ENCODE peak calls at places on chromosomes 16 and 17, in six cellular contexts. J is H1, T is GM12878, L is HepG2, G is K562, X is GM12891. Y is an unnamed sample.

GRCh38 chr17:81717766-81718089 is 5.6 kb downstream of the SLC25A10 start:
- DNase-seq in J (no peak), T (no peak), L (no peak), G (no peak), X (no peak), Y (no peak)

GRCh38 chr16:89906141-89907025 is 12.3 kb upstream of the MC1R start:
- DNase-seq in J (no peak), T (no peak), L (no peak), G (no peak), X (no peak), Y (no peak)

GRCh38 chr16:85681255-85681654 is 7.5 kb downstream of the GINS2 start:
- DNase-seq in J (no peak), T (no peak), L (no peak), G (no peak), X (no peak), Y (no peak)

GRCh38 chr16:48384982-48385271 is 286 bp downstream of the SIAH1 start:
- DNase-seq in J (no peak), T (no peak), L (no peak), G (no peak), X (peak), Y (peak)

GRCh38 chr17:43338886-43339516 is 59.8 kb upstream of the ARL4D start:
- DNase-seq in J (peak), T (no peak), L (peak), G (no peak), X (no peak), Y (no peak)

GRCh38 chr16:77299395-77299794 is 100.2 kb downstream of the SYCE1L start:
- DNase-seq in J (no peak), T (peak), L (no peak), G (no peak), X (no peak), Y (no peak)

GRCh38 chr16:85734311-85735017 is 16.4 kb downstream of the C16orf74 start:
- DNase-seq in J (no peak), T (no peak), L (no peak), G (no peak), X (no peak), Y (no peak)

GRCh38 chr16:11585460-11586374 is 1.0 kb downstream of the LITAF start:
- DNase-seq in J (no peak), T (no peak), L (peak), G (no peak), X (no peak), Y (no peak)

GRCh38 chr17:66690166-66690565 is 144.8 kb upstream of the CACNG5 start:
- DNase-seq in J (no peak), T (no peak), L (no peak), G (no peak), X (no peak), Y (no peak)

GRCh38 chr17:38322156-38322779 is 21.5 kb downstream of the GPR179 start:
- DNase-seq in J (peak), T (no peak), L (peak), G (peak), X (peak), Y (peak)

GRCh38 chr17:29149431-29150064 is 30.6 kb downstream of the MYO18A start:
- DNase-seq in J (no peak), T (no peak), L (no peak), G (no peak), X (no peak), Y (no peak)

GRCh38 chr17:34400301-34400931 is 37.4 kb upstream of the CCL1 start:
- DNase-seq in J (no peak), T (no peak), L (no peak), G (no peak), X (no peak), Y (no peak)

GRCh38 chr17:62907961-62908360 is 58.1 kb upstream of the TANC2 start:
- DNase-seq in J (no peak), T (no peak), L (no peak), G (no peak), X (no peak), Y (no peak)

GRCh38 chr16:67278773-67279295 is 498 bp upstream of the PLEKHG4 start:
- DNase-seq in J (peak), T (no peak), L (no peak), G (peak), X (peak), Y (peak)

GRCh38 chr17:14197582-14197981 is 39.1 kb downstream of the CDRT15 start:
- DNase-seq in J (no peak), T (no peak), L (no peak), G (no peak), X (no peak), Y (no peak)

GRCh38 chr17:81511800-81512559 is 619 bp downstream of the ACTG1 start:
- DNase-seq in J (no peak), T (no peak), L (no peak), G (no peak), X (no peak), Y (no peak)

GRCh38 chr16:77060614-77061013 is 130.4 kb upstream of the MON1B start:
- DNase-seq in J (no peak), T (no peak), L (no peak), G (no peak), X (no peak), Y (no peak)

GRCh38 chr16:21646721-21647561 is 5.5 kb downstream of the IGSF6 start:
- DNase-seq in J (no peak), T (peak), L (no peak), G (no peak), X (peak), Y (peak)

GRCh38 chr17:21191698-21192097 is 22.3 kb downstream of the TMEM11 start:
- DNase-seq in J (no peak), T (no peak), L (no peak), G (no peak), X (no peak), Y (no peak)

GRCh38 chr17:38693700-38694329 is 11.3 kb upstream of the MLLT6 start:
- DNase-seq in J (no peak), T (no peak), L (peak), G (no peak), X (no peak), Y (no peak)

GRCh38 chr17:7177954-7178477 is 1.2 kb downstream of the ASGR1 start:
- DNase-seq in J (peak), T (no peak), L (peak), G (no peak), X (no peak), Y (no peak)

GRCh38 chr16:84818989-84819643 is 669 bp upstream of the CRISPLD2 start:
- DNase-seq in J (no peak), T (no peak), L (no peak), G (no peak), X (no peak), Y (no peak)

GRCh38 chr17:59702304-59702703 is 4.9 kb downstream of the PTRH2 start:
- DNase-seq in J (no peak), T (no peak), L (no peak), G (peak), X (no peak), Y (no peak)

GRCh38 chr17:48543854-48544355 is 1.0 kb downstream of the HOXB2 start:
- DNase-seq in J (no peak), T (no peak), L (no peak), G (peak), X (no peak), Y (no peak)

GRCh38 chr16:89195521-89196171 is 4.7 kb downstream of the SLC22A31 start:
- DNase-seq in J (peak), T (no peak), L (no peak), G (no peak), X (no peak), Y (no peak)

GRCh38 chr17:30920282-30920681 is 1.5 kb upstream of the ADAP2 start:
- DNase-seq in J (no peak), T (no peak), L (peak), G (no peak), X (no peak), Y (no peak)

GRCh38 chr17:43576563-43577229 is 30.6 kb upstream of the ETV4 start:
- DNase-seq in J (peak), T (peak), L (peak), G (peak), X (peak), Y (peak)

GRCh38 chr16:55055262-55055661 is 124.6 kb downstream of the IRX5 start:
- DNase-seq in J (no peak), T (no peak), L (no peak), G (no peak), X (no peak), Y (no peak)

GRCh38 chr17:65550075-65550635 is 11.3 kb downstream of the AXIN2 start:
- DNase-seq in J (no peak), T (no peak), L (no peak), G (no peak), X (no peak), Y (no peak)

GRCh38 chr17:81593105-81593871 is 41.1 kb upstream of the FAAP100 start:
- DNase-seq in J (no peak), T (no peak), L (no peak), G (no peak), X (no peak), Y (no peak)

GRCh38 chr17:28317099-28317964 is 1.7 kb upstream of the TMEM97 start:
- DNase-seq in J (no peak), T (no peak), L (no peak), G (peak), X (no peak), Y (no peak)

GRCh38 chr17:64572682-64573154 is 65.9 kb downstream of the CEP95 start:
- DNase-seq in J (no peak), T (no peak), L (peak), G (peak), X (no peak), Y (no peak)

GRCh38 chr17:28716740-28717577 is 709 bp downstream of the RAB34 start:
- DNase-seq in J (no peak), T (no peak), L (no peak), G (no peak), X (no peak), Y (no peak)

GRCh38 chr17:3602499-3602898 is 6.7 kb downstream of the TRPV1 start:
- DNase-seq in J (peak), T (no peak), L (peak), G (peak), X (peak), Y (no peak)

GRCh38 chr16:10750793-10751192 is 7.2 kb downstream of the NUBP1 start:
- DNase-seq in J (no peak), T (no peak), L (no peak), G (no peak), X (no peak), Y (no peak)

GRCh38 chr16:55444754-55445485 is 34.1 kb upstream of the MMP2 start:
- DNase-seq in J (no peak), T (peak), L (no peak), G (no peak), X (no peak), Y (no peak)

GRCh38 chr16:27677300-27677699 is 127.4 kb downstream of the KATNIP start:
- DNase-seq in J (no peak), T (no peak), L (peak), G (no peak), X (no peak), Y (no peak)

GRCh38 chr16:15435216-15435864 is 952 bp downstream of the BMERB1 start:
- DNase-seq in J (peak), T (no peak), L (no peak), G (no peak), X (no peak), Y (no peak)

GRCh38 chr17:7854851-7855642 is at the start of gene TMEM88:
- DNase-seq in J (peak), T (no peak), L (no peak), G (no peak), X (no peak), Y (no peak)

DNA sequence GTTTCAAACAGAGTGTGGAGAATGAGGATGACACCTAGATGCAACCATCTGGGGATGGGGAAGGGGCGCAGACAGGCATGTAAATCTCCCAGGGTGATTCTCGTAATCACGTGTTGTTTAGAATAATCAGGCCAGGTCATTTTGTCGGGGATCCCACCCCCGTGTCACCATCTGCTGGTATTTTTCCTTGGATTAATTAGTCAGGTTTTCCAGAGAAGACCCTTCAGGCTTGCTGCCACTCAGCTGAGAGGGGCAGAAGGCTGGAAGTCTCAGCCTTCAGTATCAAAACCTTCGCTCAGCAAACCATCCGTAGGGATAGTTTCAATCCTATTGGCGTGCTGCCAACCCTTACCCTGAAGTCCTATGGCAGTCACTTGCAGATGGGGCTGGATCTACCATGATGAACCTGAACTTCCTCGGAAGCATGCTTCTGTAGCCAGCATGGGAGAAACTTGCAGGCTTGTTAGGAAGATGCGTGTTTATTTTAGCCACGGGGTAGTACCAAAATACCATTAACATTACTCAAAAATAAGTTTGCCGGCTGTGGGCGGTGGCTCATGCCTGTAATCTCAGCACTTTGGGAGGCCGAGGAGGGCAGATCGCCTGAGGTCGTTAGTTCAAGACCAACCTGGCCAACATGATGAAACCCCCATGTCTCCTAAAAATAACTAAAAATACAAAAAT is 7.5 kb upstream of the ADCY9 start:
- DNase-seq in J (no peak), T (no peak), L (no peak), G (no peak), X (no peak), Y (no peak)
- TF ChIP-seq POLR2AphosphoS5 in J (no peak), T (no peak), L (no peak), G (no peak), X (no peak), Y (no peak)

GRCh38 chr17:32484628-32485027 is 2.2 kb upstream of the CDK5R1 start:
- DNase-seq in J (no peak), T (no peak), L (no peak), G (no peak), X (no peak), Y (no peak)

GRCh38 chr17:32487460-32488176 is 825 bp downstream of the CDK5R1 start:
- DNase-seq in J (no peak), T (no peak), L (no peak), G (peak), X (no peak), Y (no peak)

GRCh38 chr17:32485261-32485955 is 1.4 kb upstream of the CDK5R1 start:
- DNase-seq in J (no peak), T (no peak), L (no peak), G (no peak), X (no peak), Y (no peak)

GRCh38 chr17:32486701-32487459 is at the start of gene CDK5R1:
- DNase-seq in J (peak), T (no peak), L (peak), G (peak), X (peak), Y (peak)

DNA sequence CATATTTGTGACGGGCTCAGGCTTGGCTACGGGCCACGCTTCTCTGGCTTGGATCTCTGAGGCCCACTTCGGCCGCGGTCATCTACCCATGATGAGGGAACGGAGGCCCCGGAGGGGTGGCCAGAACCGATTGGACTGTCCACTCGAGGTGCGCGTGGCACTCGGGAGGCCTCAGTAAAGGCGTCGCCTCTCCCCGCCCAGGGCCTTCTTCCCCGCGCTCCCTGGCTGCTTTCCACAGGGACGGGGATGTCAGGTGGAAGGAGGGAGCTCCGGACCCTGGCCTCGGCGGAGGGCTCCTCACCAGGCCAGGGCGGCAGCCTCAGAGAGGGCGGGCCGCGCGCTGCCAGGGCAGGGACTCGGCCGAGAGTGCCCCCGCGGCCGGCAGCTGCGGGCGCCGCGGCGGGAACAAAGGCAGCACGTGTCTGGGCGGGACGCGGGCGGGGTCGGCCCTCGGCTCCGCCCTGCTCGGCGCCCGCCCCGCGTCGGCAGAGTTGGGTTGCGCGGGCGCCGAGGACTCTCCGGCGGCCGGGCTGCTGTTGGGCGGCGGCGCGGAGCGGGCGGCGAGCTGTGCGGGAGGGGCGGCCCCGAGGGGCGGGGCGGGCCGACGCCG is 597 bp upstream of the CDK5R1 start:
- DNase-seq in J (peak), T (no peak), L (peak), G (peak), X (peak), Y (peak)
- TF ChIP-seq POLR2A in J (no peak), T (peak), L (peak), G (peak), X (no peak), Y (no peak)

GRCh38 chr16:49698931-49699715 is 156.8 kb downstream of the ZNF423 start:
- DNase-seq in J (no peak), T (no peak), L (no peak), G (no peak), X (no peak), Y (no peak)
- TF ChIP-seq TAF1 in J (no peak), T (no peak), L (no peak), G (no peak), X (no peak), Y (no peak)

GRCh38 chr17:78493455-78494188 is 83.6 kb downstream of the DNAH17 start:
- DNase-seq in J (no peak), T (no peak), L (peak), G (no peak), X (no peak), Y (no peak)
- TF ChIP-seq POLR2AphosphoS5 in J (no peak), T (no peak), L (no peak), G (no peak), X (no peak), Y (no peak)

DNA sequence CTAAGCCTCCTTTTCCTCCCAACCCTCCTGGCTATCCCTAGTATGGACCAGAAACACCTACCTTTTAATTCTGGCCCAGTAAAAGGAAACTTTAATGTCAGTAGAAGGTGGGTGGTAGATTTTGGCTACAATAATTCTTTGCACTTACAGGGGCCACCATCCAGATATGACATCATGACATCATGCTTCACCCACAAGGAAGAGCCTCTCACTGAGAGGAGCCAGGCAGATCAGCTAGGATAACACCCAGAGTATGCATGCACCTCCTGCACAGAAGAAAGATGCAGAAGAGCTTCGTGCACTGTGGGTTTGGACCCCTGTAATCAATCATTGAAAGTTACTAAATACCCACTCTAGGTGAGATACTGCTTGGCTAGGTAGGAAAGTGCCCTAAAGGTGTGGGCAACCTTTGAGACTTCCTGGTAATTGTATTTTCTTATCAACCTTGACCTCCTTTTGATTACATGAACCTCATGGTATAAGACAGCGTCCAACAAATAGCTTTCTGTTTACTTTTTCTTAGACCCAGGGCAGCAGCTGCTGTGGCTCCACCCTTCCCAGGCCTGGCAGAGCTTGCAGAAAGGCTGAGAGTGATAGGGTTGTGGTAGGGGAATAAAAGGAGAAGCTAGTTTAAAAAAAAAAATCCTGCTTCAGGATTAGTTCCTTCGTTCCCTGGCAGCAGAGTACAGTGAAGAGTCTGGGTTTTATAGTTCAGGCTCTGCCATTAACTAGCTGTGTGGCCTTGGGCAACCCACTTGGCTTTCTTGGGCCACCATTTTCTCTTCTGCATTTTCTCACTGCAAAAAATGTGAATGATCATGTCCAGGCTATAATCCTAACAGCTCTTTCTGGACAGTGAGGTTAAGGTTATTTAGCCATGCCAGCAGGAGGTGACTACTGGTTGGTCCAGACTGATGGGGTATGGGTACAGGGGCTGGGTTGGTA is 6.2 kb downstream of the MAP3K14 start:
- DNase-seq in J (no peak), T (no peak), L (no peak), G (no peak), X (no peak), Y (no peak)
- TF ChIP-seq POLR2A in J (no peak), T (no peak), L (no peak), G (no peak), X (no peak), Y (peak)

GRCh38 chr16:71726491-71727319 is 2.2 kb upstream of the PHLPP2 start:
- DNase-seq in J (no peak), T (no peak), L (no peak), G (no peak), X (no peak), Y (no peak)

GRCh38 chr16:71722801-71723536 is 1.5 kb downstream of the PHLPP2 start:
- DNase-seq in J (peak), T (no peak), L (peak), G (peak), X (peak), Y (peak)

GRCh38 chr16:71721066-71721740 is 3.3 kb downstream of the PHLPP2 start:
- DNase-seq in J (no peak), T (no peak), L (no peak), G (no peak), X (no peak), Y (no peak)

GRCh38 chr16:71724320-71724751 is at the start of gene PHLPP2:
- DNase-seq in J (no peak), T (no peak), L (no peak), G (no peak), X (no peak), Y (no peak)

GRCh38 chr16:71723537-71724319 is 773 bp downstream of the PHLPP2 start:
- DNase-seq in J (peak), T (no peak), L (peak), G (peak), X (peak), Y (peak)
- TF ChIP-seq TAF1 in J (peak), T (peak), L (peak), G (peak), X (no peak), Y (no peak)

GRCh38 chr17:50111687-50112655 is 16.8 kb downstream of the PDK2 start:
- DNase-seq in J (peak), T (no peak), L (peak), G (no peak), X (no peak), Y (no peak)
- TF ChIP-seq POLR2AphosphoS5 in J (no peak), T (no peak), L (peak), G (no peak), X (no peak), Y (no peak)

Y was measured in GM12892.